ENCODE peak calls at places on chromosomes 1 and 21, in six cellular contexts. One of them, this sample, is unnamed.

GRCh38 chr1:202852163-202852904 is 36.6 kb downstream of the RABIF start:
- DNase-seq in heart left ventricle: no peak
- DNase-seq in ovary: no peak
- DNase-seq in breast epithelium: no peak
- DNase-seq in A549: peak; percentile 72
- DNase-seq in IMR-90: peak; percentile 69
- DNase-seq in this sample: no peak

GRCh38 chr1:41622402-41622801 is 137.9 kb upstream of the EDN2 start:
- DNase-seq in breast epithelium: no peak
- DNase-seq in ovary: no peak
- DNase-seq in IMR-90: peak; percentile 64
- DNase-seq in heart left ventricle: no peak
- DNase-seq in A549: no peak
- DNase-seq in this sample: no peak

GRCh38 chr1:66589326-66589725 is 55.4 kb downstream of the SGIP1 start:
- DNase-seq in A549: no peak
- DNase-seq in heart left ventricle: no peak
- DNase-seq in ovary: no peak
- DNase-seq in breast epithelium: no peak
- DNase-seq in IMR-90: no peak
- DNase-seq in this sample: no peak

GRCh38 chr21:46379105-46379504 is 55.1 kb downstream of the PCNT start:
- DNase-seq in ovary: no peak
- DNase-seq in breast epithelium: no peak
- DNase-seq in A549: no peak
- DNase-seq in IMR-90: no peak
- DNase-seq in heart left ventricle: no peak
- DNase-seq in this sample: no peak

GRCh38 chr1:3009021-3009420 is 12.2 kb upstream of the ACTRT2 start:
- DNase-seq in heart left ventricle: no peak
- DNase-seq in IMR-90: no peak
- DNase-seq in ovary: no peak
- DNase-seq in A549: no peak
- DNase-seq in breast epithelium: peak; percentile 24
- DNase-seq in this sample: no peak

GRCh38 chr1:151970641-151971040 is 23.0 kb downstream of the S100A10 start:
- DNase-seq in A549: peak; percentile 58
- DNase-seq in breast epithelium: no peak
- DNase-seq in ovary: no peak
- DNase-seq in IMR-90: no peak
- DNase-seq in heart left ventricle: no peak
- DNase-seq in this sample: peak; percentile 63

GRCh38 chr1:152188673-152189591 is 29.9 kb upstream of the RPTN start:
- DNase-seq in A549: peak; percentile 46
- DNase-seq in ovary: peak; percentile 67
- DNase-seq in breast epithelium: peak; percentile 83
- DNase-seq in heart left ventricle: peak; percentile 55
- DNase-seq in IMR-90: peak; percentile 30
- DNase-seq in this sample: peak; percentile 53

GRCh38 chr1:92310185-92310597 is 11.3 kb downstream of the RPAP2 start:
- DNase-seq in breast epithelium: no peak
- DNase-seq in ovary: no peak
- DNase-seq in heart left ventricle: no peak
- DNase-seq in IMR-90: peak; percentile 50
- DNase-seq in A549: peak; percentile 28
- DNase-seq in this sample: no peak

GRCh38 chr21:36209626-36210171 is 53.1 kb downstream of the DOP1B start:
- DNase-seq in A549: no peak
- DNase-seq in heart left ventricle: no peak
- DNase-seq in ovary: no peak
- DNase-seq in IMR-90: peak; percentile 82
- DNase-seq in breast epithelium: no peak
- DNase-seq in this sample: no peak

GRCh38 chr1:185581020-185581419 is 153.2 kb upstream of the HMCN1 start:
- DNase-seq in IMR-90: no peak
- DNase-seq in heart left ventricle: no peak
- DNase-seq in ovary: no peak
- DNase-seq in A549: no peak
- DNase-seq in breast epithelium: no peak
- DNase-seq in this sample: no peak

GRCh38 chr1:9371391-9371935 is 78.8 kb downstream of the SPSB1 start:
- DNase-seq in breast epithelium: no peak
- DNase-seq in ovary: peak; percentile 78
- DNase-seq in A549: no peak
- DNase-seq in IMR-90: peak; percentile 81
- DNase-seq in heart left ventricle: peak; percentile 54
- DNase-seq in this sample: peak; percentile 80

GRCh38 chr1:26234644-26235384 is 814 bp downstream of the CEP85 start:
- DNase-seq in heart left ventricle: no peak
- DNase-seq in breast epithelium: no peak
- DNase-seq in IMR-90: peak; percentile 5
- DNase-seq in A549: peak; percentile 28
- DNase-seq in ovary: peak; percentile 28
- DNase-seq in this sample: no peak

GRCh38 chr1:70090146-70090545 is 115.2 kb downstream of the LRRC40 start:
- DNase-seq in heart left ventricle: no peak
- DNase-seq in breast epithelium: no peak
- DNase-seq in IMR-90: peak; percentile 9
- DNase-seq in A549: no peak
- DNase-seq in ovary: no peak
- DNase-seq in this sample: no peak

GRCh38 chr1:26072305-26072704 is 4.9 kb upstream of the TRIM63 start:
- DNase-seq in A549: no peak
- DNase-seq in heart left ventricle: peak; percentile 67
- DNase-seq in breast epithelium: no peak
- DNase-seq in IMR-90: no peak
- DNase-seq in ovary: no peak
- DNase-seq in this sample: no peak

GRCh38 chr1:211127166-211127565 is 6.8 kb downstream of the KCNH1 start:
- DNase-seq in ovary: no peak
- DNase-seq in breast epithelium: no peak
- DNase-seq in IMR-90: no peak
- DNase-seq in heart left ventricle: no peak
- DNase-seq in A549: no peak
- DNase-seq in this sample: no peak

GRCh38 chr1:39788426-39788757 is 273 bp downstream of the BMP8B start:
- DNase-seq in breast epithelium: no peak
- DNase-seq in A549: no peak
- DNase-seq in IMR-90: no peak
- DNase-seq in ovary: no peak
- DNase-seq in heart left ventricle: no peak
- DNase-seq in this sample: no peak

GRCh38 chr1:204583909-204584632 is 67.9 kb downstream of the MDM4 start:
- DNase-seq in ovary: no peak
- DNase-seq in IMR-90: no peak
- DNase-seq in heart left ventricle: peak; percentile 56
- DNase-seq in breast epithelium: peak; percentile 69
- DNase-seq in A549: no peak
- DNase-seq in this sample: no peak

GRCh38 chr1:241985787-241986186 is 13.1 kb downstream of the MAP1LC3C start:
- DNase-seq in breast epithelium: no peak
- DNase-seq in A549: peak; percentile 76
- DNase-seq in heart left ventricle: no peak
- DNase-seq in IMR-90: peak; percentile 34
- DNase-seq in ovary: no peak
- DNase-seq in this sample: no peak

GRCh38 chr1:33366766-33367487 is 46.0 kb upstream of the A3GALT2 start:
- DNase-seq in ovary: no peak
- DNase-seq in A549: no peak
- DNase-seq in IMR-90: no peak
- DNase-seq in breast epithelium: no peak
- DNase-seq in heart left ventricle: peak; percentile 40
- DNase-seq in this sample: no peak

GRCh38 chr1:222627232-222627631 is 9.3 kb downstream of the MIA3 start:
- DNase-seq in breast epithelium: no peak
- DNase-seq in A549: no peak
- DNase-seq in ovary: no peak
- DNase-seq in IMR-90: peak; percentile 61
- DNase-seq in heart left ventricle: no peak
- DNase-seq in this sample: no peak

GRCh38 chr1:44806025-44806703 is 987 bp downstream of the DYNLT4 start:
- DNase-seq in A549: no peak
- DNase-seq in breast epithelium: peak; percentile 49
- DNase-seq in IMR-90: no peak
- DNase-seq in ovary: peak; percentile 62
- DNase-seq in heart left ventricle: no peak
- DNase-seq in this sample: no peak

GRCh38 chr1:204455831-204456145 is 38.8 kb downstream of the PIK3C2B start:
- DNase-seq in heart left ventricle: no peak
- DNase-seq in ovary: no peak
- DNase-seq in breast epithelium: no peak
- DNase-seq in IMR-90: no peak
- DNase-seq in A549: no peak
- DNase-seq in this sample: no peak

GRCh38 chr1:56758135-56758534 is 61.1 kb downstream of the FYB2 start:
- DNase-seq in breast epithelium: no peak
- DNase-seq in A549: no peak
- DNase-seq in IMR-90: no peak
- DNase-seq in heart left ventricle: peak; percentile 10
- DNase-seq in ovary: no peak
- DNase-seq in this sample: no peak

GRCh38 chr1:115748396-115749130 is 20.0 kb downstream of the CASQ2 start:
- DNase-seq in A549: no peak
- DNase-seq in heart left ventricle: no peak
- DNase-seq in ovary: no peak
- DNase-seq in IMR-90: peak; percentile 67
- DNase-seq in breast epithelium: no peak
- DNase-seq in this sample: no peak

GRCh38 chr1:241934181-241934815 is 23.3 kb upstream of the BECN2 start:
- DNase-seq in IMR-90: no peak
- DNase-seq in A549: no peak
- DNase-seq in ovary: peak; percentile 72
- DNase-seq in heart left ventricle: no peak
- DNase-seq in breast epithelium: no peak
- DNase-seq in this sample: no peak

GRCh38 chr1:167221126-167221803 is 579 bp downstream of the POU2F1 start:
- DNase-seq in breast epithelium: no peak
- DNase-seq in heart left ventricle: no peak
- DNase-seq in A549: no peak
- DNase-seq in ovary: peak; percentile 62
- DNase-seq in IMR-90: no peak
- DNase-seq in this sample: no peak

GRCh38 chr1:54569339-54569738 is 21.3 kb downstream of the ACOT11 start:
- DNase-seq in ovary: no peak
- DNase-seq in IMR-90: no peak
- DNase-seq in breast epithelium: no peak
- DNase-seq in heart left ventricle: no peak
- DNase-seq in A549: no peak
- DNase-seq in this sample: no peak

DNA sequence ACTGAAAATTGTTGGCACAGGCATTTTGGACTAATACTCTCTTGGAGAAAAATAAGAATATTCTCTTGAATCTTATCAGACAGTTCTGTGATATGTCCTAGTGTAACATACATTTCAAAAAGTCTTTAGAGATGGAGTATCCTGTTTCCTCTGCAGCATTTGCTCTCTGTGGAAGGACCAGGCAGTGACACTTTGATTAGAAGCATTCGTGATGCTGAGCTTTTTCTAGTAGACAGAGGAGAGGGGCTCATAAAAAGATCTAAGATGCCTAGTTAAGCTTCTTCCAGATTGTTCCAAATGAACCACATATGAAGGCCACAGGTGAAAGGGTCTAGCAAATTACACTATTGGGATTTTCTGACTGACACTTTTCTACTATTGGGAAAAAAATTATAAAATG is 120.3 kb downstream of the C1orf21 start:
- DNase-seq in heart left ventricle: no peak
- DNase-seq in ovary: no peak
- DNase-seq in IMR-90: no peak
- DNase-seq in breast epithelium: no peak
- DNase-seq in A549: no peak
- DNase-seq in this sample: no peak
- H3K4me3 ChIP-seq in heart left ventricle: no peak overlapping the region
- H3K4me3 ChIP-seq in ovary: no peak overlapping the region
- H3K4me3 ChIP-seq in IMR-90: no peak overlapping the region
- H3K4me3 ChIP-seq in breast epithelium: no peak overlapping the region
- H3K4me3 ChIP-seq in A549: no peak overlapping the region
- H3K4me3 ChIP-seq in this sample: no peak overlapping the region

GRCh38 chr1:201376464-201377374 is 761 bp downstream of the TNNT2 start:
- DNase-seq in A549: peak; percentile 77
- DNase-seq in ovary: no peak
- DNase-seq in breast epithelium: no peak
- DNase-seq in IMR-90: peak; percentile 46
- DNase-seq in heart left ventricle: no peak
- DNase-seq in this sample: no peak
- TF ChIP-seq POLR2A in A549: no peak
- TF ChIP-seq POLR2A in ovary: no peak
- TF ChIP-seq POLR2A in breast epithelium: no peak
- TF ChIP-seq POLR2A in IMR-90: no peak
- TF ChIP-seq POLR2A in heart left ventricle: no peak
- TF ChIP-seq POLR2A in this sample: no peak

DNA sequence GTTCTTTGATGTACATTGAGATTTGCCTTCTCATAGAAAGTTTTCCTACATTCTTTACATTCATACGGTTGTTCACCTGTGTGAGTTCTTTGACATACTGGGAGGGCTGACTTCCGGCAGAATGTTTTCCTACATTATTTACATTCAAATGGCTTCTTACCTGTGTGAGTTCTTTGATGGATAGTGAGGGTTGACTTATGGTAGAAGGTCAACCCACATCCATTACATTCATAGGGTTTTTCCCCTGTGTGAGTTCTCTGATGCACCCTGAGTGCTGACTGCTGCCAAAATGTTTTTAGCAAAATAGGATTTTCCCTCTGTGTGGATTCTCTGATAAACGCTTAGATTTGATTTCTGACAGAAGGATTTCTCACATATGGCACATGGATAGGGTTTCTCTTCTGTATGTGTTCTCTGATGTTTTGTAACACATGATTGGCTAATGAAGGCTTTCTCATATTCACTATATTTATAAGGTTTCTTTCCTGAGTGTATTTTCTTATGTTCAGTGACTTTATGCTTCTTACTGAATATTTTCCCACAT is 37.7 kb downstream of the JMJD4 start:
- DNase-seq in IMR-90: no peak
- DNase-seq in A549: no peak
- DNase-seq in ovary: no peak
- DNase-seq in heart left ventricle: no peak
- DNase-seq in breast epithelium: no peak
- DNase-seq in this sample: no peak
- H3K9me3 ChIP-seq in IMR-90: peaks cover 7% of the 10 kb centered on the region
- H3K9me3 ChIP-seq in A549: peaks cover 48% of the 10 kb centered on the region
- H3K9me3 ChIP-seq in ovary: no peaks in the 10 kb centered on the region
- H3K9me3 ChIP-seq in heart left ventricle: peaks cover 21% of the 10 kb centered on the region
- H3K9me3 ChIP-seq in breast epithelium: peaks cover 69% of the 10 kb centered on the region
- H3K9me3 ChIP-seq in this sample: no peaks in the 10 kb centered on the region

DNA sequence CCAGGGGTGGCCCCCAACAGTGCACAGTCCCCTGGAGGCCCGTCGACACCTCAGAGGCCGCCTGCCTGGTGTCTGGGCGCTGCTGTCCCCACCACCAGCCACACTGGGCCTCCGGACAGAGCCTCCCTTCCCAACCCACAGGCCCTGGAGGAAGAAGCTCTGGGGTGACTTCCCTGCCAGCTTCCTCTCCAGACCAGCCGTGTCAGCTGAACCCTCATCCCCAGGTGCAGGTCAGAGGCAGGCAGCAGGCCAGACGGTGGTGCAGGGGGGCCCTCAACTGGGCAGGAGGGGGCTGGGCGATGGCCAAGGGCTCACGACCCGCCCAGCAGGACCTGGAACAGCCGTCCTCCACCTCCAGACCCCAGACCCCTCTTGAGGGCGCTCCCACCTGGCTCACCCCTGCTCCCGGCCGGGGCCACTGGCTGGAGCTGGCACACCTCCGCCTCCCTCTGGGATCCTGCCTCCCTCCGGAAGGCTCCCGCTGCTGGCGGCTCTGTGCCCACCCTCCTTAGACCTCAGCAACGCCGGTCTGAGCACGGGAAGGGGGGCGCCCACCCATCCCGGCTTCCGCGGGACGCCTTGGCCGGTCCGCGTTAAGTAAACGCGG is 520 bp downstream of the TNFRSF18 start:
- DNase-seq in IMR-90: no peak
- DNase-seq in A549: no peak
- DNase-seq in ovary: no peak
- DNase-seq in heart left ventricle: peak; percentile 6
- DNase-seq in breast epithelium: no peak
- DNase-seq in this sample: no peak
- H3K4me3 ChIP-seq in IMR-90: no peak overlapping the region
- H3K4me3 ChIP-seq in A549: no peak overlapping the region
- H3K4me3 ChIP-seq in ovary: no peak overlapping the region
- H3K4me3 ChIP-seq in heart left ventricle: peak overlapping the region; percentile 43
- H3K4me3 ChIP-seq in breast epithelium: peak overlapping the region; percentile 34
- H3K4me3 ChIP-seq in this sample: no peak overlapping the region

This sample was measured in uterus.